ENCODE peak calls at places on chromosomes 5 and 9, in seven cellular contexts. N is CD4-positive, CD25-positive, alpha-beta regulatory T cell; R is heart right ventricle; M is naive thymus-derived CD4-positive, alpha-beta T cell; H is stomach; Z is thoracic aorta; A is iPS DF 6.9. E is an unnamed sample.

GRCh38 chr9:131867611-131868192 is 127.8 kb upstream of the RAPGEF1 start:
- DNase-seq in R (no peak), M (no peak), Z (no peak), N (no peak), A (no peak), H (no peak), E (no peak)

GRCh38 chr5:83564069-83564749 is 92.7 kb downstream of the VCAN start:
- DNase-seq in R (no peak), N (peak; percentile 43), H (no peak), M (peak; percentile 32), A (no peak), Z (no peak), E (no peak)

GRCh38 chr5:115486728-115487127 is 57.8 kb downstream of the FEM1C start:
- DNase-seq in A (no peak), M (no peak), R (no peak), N (no peak), Z (no peak), H (no peak), E (no peak)

GRCh38 chr9:136364369-136364748 is 815 bp upstream of the DNLZ start:
- DNase-seq in H (no peak), A (no peak), M (no peak), Z (no peak), N (no peak), R (no peak), E (no peak)

GRCh38 chr5:71483355-71483754 is 27.9 kb downstream of the BDP1 start:
- DNase-seq in M (no peak), N (no peak), H (no peak), A (no peak), R (no peak), Z (no peak), E (no peak)

GRCh38 chr9:2469681-2470141 is 151.9 kb upstream of the VLDLR start:
- DNase-seq in Z (no peak), A (no peak), R (peak; percentile 23), N (peak; percentile 5), H (peak; percentile 31), M (no peak), E (peak; percentile 41)

GRCh38 chr5:53416144-53416730 is 64.2 kb upstream of the FST start:
- DNase-seq in Z (no peak), A (no peak), M (no peak), H (no peak), R (no peak), N (no peak), E (no peak)

GRCh38 chr5:6583049-6583880 is 49.6 kb downstream of the NSUN2 start:
- DNase-seq in Z (no peak), N (peak; percentile 8), M (no peak), A (no peak), H (peak; percentile 53), R (peak; percentile 51), E (peak; percentile 51)

GRCh38 chr9:133726401-133727276 is 11.5 kb downstream of the SARDH start:
- DNase-seq in N (peak; percentile 53), A (no peak), M (peak; percentile 63), Z (no peak), R (peak; percentile 65), H (peak; percentile 52), E (peak; percentile 65)

GRCh38 chr5:73640861-73641320 is 14.9 kb downstream of the ARHGEF28 start:
- DNase-seq in M (no peak), A (no peak), Z (no peak), H (no peak), R (no peak), N (no peak), E (no peak)

GRCh38 chr5:109335114-109335513 is 74.7 kb downstream of the PJA2 start:
- DNase-seq in R (no peak), N (no peak), A (no peak), Z (no peak), H (no peak), M (no peak), E (no peak)

DNA sequence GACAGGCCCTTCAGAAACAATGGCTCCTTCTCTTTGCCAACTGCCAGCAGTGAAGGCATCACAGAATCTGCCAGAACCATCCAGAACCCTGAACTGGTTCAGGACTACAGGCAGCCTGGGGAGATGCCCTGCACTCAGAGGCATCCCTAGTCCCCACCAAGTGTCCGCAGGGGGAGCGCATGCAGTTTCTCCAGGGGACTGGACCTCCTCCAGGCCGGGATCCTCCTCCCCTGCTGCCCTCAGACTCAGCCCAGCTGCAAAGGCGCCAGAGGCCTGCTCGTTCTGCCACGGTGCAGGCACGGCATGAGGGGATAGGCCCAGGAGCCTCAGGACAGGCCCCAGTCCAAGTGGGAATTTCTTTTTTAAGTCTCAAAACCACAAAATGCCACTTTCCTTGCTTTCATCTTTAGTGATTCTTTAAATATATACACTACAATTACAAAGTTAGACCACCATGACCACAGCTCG is 72.0 kb downstream of the SEMA4D start:
- DNase-seq in R (no peak), N (no peak), Z (no peak), H (no peak), M (no peak), A (no peak), E (no peak)
- H3K9me3 ChIP-seq in R (no peaks in the 10 kb centered on the region), N (no peaks in the 10 kb centered on the region), Z (no peaks in the 10 kb centered on the region), H (no peaks in the 10 kb centered on the region), M (no peaks in the 10 kb centered on the region), A (no peaks in the 10 kb centered on the region), E (no peaks in the 10 kb centered on the region)

GRCh38 chr5:1907616-1908015 is 24.9 kb upstream of the IRX4 start:
- DNase-seq in N (no peak), M (no peak), Z (no peak), A (no peak), R (no peak), H (no peak), E (no peak)

GRCh38 chr5:1910861-1911772 is 28.4 kb upstream of the IRX4 start:
- DNase-seq in A (no peak), N (no peak), R (no peak), Z (no peak), H (no peak), M (no peak), E (no peak)

GRCh38 chr5:1908931-1909330 is 26.2 kb upstream of the IRX4 start:
- DNase-seq in R (no peak), M (no peak), N (no peak), Z (no peak), A (no peak), H (no peak), E (no peak)

GRCh38 chr5:1910081-1910760 is 27.5 kb upstream of the IRX4 start:
- DNase-seq in A (no peak), N (no peak), M (no peak), H (no peak), Z (no peak), R (no peak), E (no peak)

GRCh38 chr5:1909346-1909985 is 26.7 kb upstream of the IRX4 start:
- DNase-seq in N (no peak), A (no peak), M (no peak), R (no peak), H (no peak), Z (no peak), E (no peak)
- H3K36me3 ChIP-seq in N (no peaks in the 10 kb centered on the region), A (no peaks in the 10 kb centered on the region), M (no peaks in the 10 kb centered on the region), R (no peaks in the 10 kb centered on the region), H (no peaks in the 10 kb centered on the region), Z (no peaks in the 10 kb centered on the region), E (no peaks in the 10 kb centered on the region)

GRCh38 chr9:82035332-82035731 is 46.8 kb downstream of the SPATA31D1 start:
- DNase-seq in Z (no peak), H (no peak), A (no peak), R (no peak), M (no peak), N (no peak), E (no peak)
- H3K9me3 ChIP-seq in Z (no peaks in the 10 kb centered on the region), H (no peaks in the 10 kb centered on the region), A (no peaks in the 10 kb centered on the region), R (no peaks in the 10 kb centered on the region), M (no peaks in the 10 kb centered on the region), N (no peaks in the 10 kb centered on the region), E (no peaks in the 10 kb centered on the region)

DNA sequence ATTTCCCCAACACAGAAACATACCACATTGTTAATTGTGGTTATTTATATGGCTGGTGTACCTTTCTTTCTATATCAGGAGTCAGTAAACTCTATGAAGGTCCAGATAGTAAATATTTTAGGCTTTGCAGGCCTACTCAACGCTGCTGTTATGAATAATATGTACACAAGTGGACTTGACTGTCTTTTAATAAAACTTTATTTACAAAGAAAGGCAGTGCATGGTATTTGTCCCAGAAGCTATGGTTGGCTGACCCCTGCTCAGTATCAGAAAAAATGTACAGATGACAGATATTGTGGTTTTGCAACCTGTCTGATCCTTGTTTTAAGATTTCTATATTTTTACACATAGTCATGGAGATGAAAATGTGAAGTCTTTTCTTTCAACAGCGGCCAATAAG is 5.7 kb downstream of the MTRR start:
- DNase-seq in N (no peak), R (no peak), Z (no peak), H (no peak), A (no peak), M (no peak), E (no peak)
- H3K36me3 ChIP-seq in N (peaks cover 49% of the 10 kb centered on the region), R (peaks cover 3% of the 10 kb centered on the region), Z (peaks cover 25% of the 10 kb centered on the region), H (peaks cover 61% of the 10 kb centered on the region), A (peaks cover 12% of the 10 kb centered on the region), M (peaks cover 8% of the 10 kb centered on the region), E (peaks cover 28% of the 10 kb centered on the region)

GRCh38 chr5:16253856-16254255 is 74.3 kb upstream of the MARCHF11 start:
- DNase-seq in Z (no peak), M (no peak), R (no peak), N (no peak), H (no peak), A (no peak), E (no peak)
- H3K9me3 ChIP-seq in Z (no peaks in the 10 kb centered on the region), M (no peaks in the 10 kb centered on the region), R (peaks cover 14% of the 10 kb centered on the region), N (no peaks in the 10 kb centered on the region), H (no peaks in the 10 kb centered on the region), A (no peaks in the 10 kb centered on the region), E (no peaks in the 10 kb centered on the region)

GRCh38 chr5:96911139-96911538 is 24.7 kb upstream of the LNPEP start:
- DNase-seq in Z (no peak), R (no peak), A (no peak), H (no peak), M (no peak), N (no peak), E (no peak)
- H3K36me3 ChIP-seq in Z (no peaks in the 10 kb centered on the region), R (no peaks in the 10 kb centered on the region), A (no peaks in the 10 kb centered on the region), H (peaks cover 24% of the 10 kb centered on the region), M (no peaks in the 10 kb centered on the region), N (peaks cover 77% of the 10 kb centered on the region), E (no peaks in the 10 kb centered on the region)

GRCh38 chr9:126154182-126154827 is 172.3 kb upstream of the MVB12B start:
- DNase-seq in Z (no peak), H (peak; percentile 19), N (no peak), M (no peak), R (no peak), A (no peak), E (no peak)
- H3K9me3 ChIP-seq in Z (no peaks in the 10 kb centered on the region), H (no peaks in the 10 kb centered on the region), N (no peaks in the 10 kb centered on the region), M (no peaks in the 10 kb centered on the region), R (no peaks in the 10 kb centered on the region), A (no peaks in the 10 kb centered on the region), E (no peaks in the 10 kb centered on the region)